ENCODE peak calls at places on chromosome 5, in eight cellular contexts. One of them, this sample, is unnamed.

GRCh38 chr5:157130933-157131332 is 11.7 kb downstream of the MED7 start:
- DNase-seq in psoas muscle: no peak
- DNase-seq in GM06990: no peak
- DNase-seq in ovary: no peak
- DNase-seq in tibial nerve: no peak
- DNase-seq in NB4: peak
- DNase-seq in colonic mucosa: no peak
- DNase-seq in fibroblast of lung: no peak
- DNase-seq in this sample: no peak

GRCh38 chr5:119411291-119411934 is 40.9 kb upstream of the HSD17B4 start:
- DNase-seq in psoas muscle: no peak
- DNase-seq in GM06990: no peak
- DNase-seq in ovary: no peak
- DNase-seq in tibial nerve: no peak
- DNase-seq in NB4: no peak
- DNase-seq in colonic mucosa: no peak
- DNase-seq in fibroblast of lung: no peak
- DNase-seq in this sample: no peak

GRCh38 chr5:113204525-113205161 is 228.0 kb downstream of the DCP2 start:
- DNase-seq in psoas muscle: peak
- DNase-seq in GM06990: no peak
- DNase-seq in ovary: peak
- DNase-seq in tibial nerve: peak
- DNase-seq in NB4: no peak
- DNase-seq in colonic mucosa: peak
- DNase-seq in fibroblast of lung: peak
- DNase-seq in this sample: no peak

GRCh38 chr5:77777281-77777892 is 1.2 kb upstream of the TBCA start:
- DNase-seq in psoas muscle: no peak
- DNase-seq in GM06990: no peak
- DNase-seq in ovary: no peak
- DNase-seq in tibial nerve: no peak
- DNase-seq in NB4: no peak
- DNase-seq in colonic mucosa: no peak
- DNase-seq in fibroblast of lung: no peak
- DNase-seq in this sample: no peak

GRCh38 chr5:43485406-43485805 is 1.7 kb upstream of the TMEM267 start:
- DNase-seq in psoas muscle: no peak
- DNase-seq in GM06990: no peak
- DNase-seq in ovary: no peak
- DNase-seq in tibial nerve: no peak
- DNase-seq in NB4: peak
- DNase-seq in colonic mucosa: peak
- DNase-seq in fibroblast of lung: no peak
- DNase-seq in this sample: no peak

GRCh38 chr5:173941758-173942401 is 47.1 kb upstream of the C5orf47 start:
- DNase-seq in psoas muscle: no peak
- DNase-seq in GM06990: no peak
- DNase-seq in ovary: no peak
- DNase-seq in tibial nerve: no peak
- DNase-seq in NB4: no peak
- DNase-seq in colonic mucosa: no peak
- DNase-seq in fibroblast of lung: no peak
- DNase-seq in this sample: no peak

GRCh38 chr5:35644543-35644942 is 26.9 kb downstream of the SPEF2 start:
- DNase-seq in psoas muscle: no peak
- DNase-seq in GM06990: no peak
- DNase-seq in ovary: no peak
- DNase-seq in tibial nerve: no peak
- DNase-seq in NB4: no peak
- DNase-seq in colonic mucosa: no peak
- DNase-seq in fibroblast of lung: no peak
- DNase-seq in this sample: no peak

GRCh38 chr5:172097356-172097755 is 90.7 kb downstream of the STK10 start:
- DNase-seq in psoas muscle: no peak
- DNase-seq in GM06990: no peak
- DNase-seq in ovary: no peak
- DNase-seq in tibial nerve: no peak
- DNase-seq in NB4: no peak
- DNase-seq in colonic mucosa: no peak
- DNase-seq in fibroblast of lung: peak
- DNase-seq in this sample: no peak

GRCh38 chr5:90182726-90183125 is 226.8 kb downstream of the CETN3 start:
- DNase-seq in psoas muscle: no peak
- DNase-seq in GM06990: no peak
- DNase-seq in ovary: no peak
- DNase-seq in tibial nerve: no peak
- DNase-seq in NB4: no peak
- DNase-seq in colonic mucosa: no peak
- DNase-seq in fibroblast of lung: no peak
- DNase-seq in this sample: no peak

GRCh38 chr5:91885291-91886265 is 502.5 kb upstream of the ARRDC3 start:
- DNase-seq in psoas muscle: no peak
- DNase-seq in GM06990: no peak
- DNase-seq in ovary: no peak
- DNase-seq in tibial nerve: no peak
- DNase-seq in NB4: no peak
- DNase-seq in colonic mucosa: no peak
- DNase-seq in fibroblast of lung: no peak
- DNase-seq in this sample: no peak

GRCh38 chr5:6328173-6328572 is 50.2 kb downstream of the MED10 start:
- DNase-seq in psoas muscle: no peak
- DNase-seq in GM06990: no peak
- DNase-seq in ovary: no peak
- DNase-seq in tibial nerve: no peak
- DNase-seq in NB4: peak
- DNase-seq in colonic mucosa: no peak
- DNase-seq in fibroblast of lung: no peak
- DNase-seq in this sample: peak

GRCh38 chr5:63263409-63263808 is 684.8 kb downstream of the LRRC70 start:
- DNase-seq in psoas muscle: no peak
- DNase-seq in GM06990: no peak
- DNase-seq in ovary: no peak
- DNase-seq in tibial nerve: no peak
- DNase-seq in NB4: no peak
- DNase-seq in colonic mucosa: no peak
- DNase-seq in fibroblast of lung: peak
- DNase-seq in this sample: no peak

GRCh38 chr5:396715-397032 is 46.3 kb upstream of the EXOC3 start:
- DNase-seq in psoas muscle: no peak
- DNase-seq in GM06990: no peak
- DNase-seq in ovary: no peak
- DNase-seq in tibial nerve: no peak
- DNase-seq in NB4: peak
- DNase-seq in colonic mucosa: no peak
- DNase-seq in fibroblast of lung: no peak
- DNase-seq in this sample: no peak

GRCh38 chr5:80318212-80318611 is 1.6 kb upstream of the SPZ1 start:
- DNase-seq in psoas muscle: no peak
- DNase-seq in GM06990: no peak
- DNase-seq in ovary: peak
- DNase-seq in tibial nerve: no peak
- DNase-seq in NB4: no peak
- DNase-seq in colonic mucosa: no peak
- DNase-seq in fibroblast of lung: peak
- DNase-seq in this sample: peak

GRCh38 chr5:91384671-91385430 is 1.7 kb upstream of the ARRDC3 start:
- DNase-seq in psoas muscle: no peak
- DNase-seq in GM06990: peak
- DNase-seq in ovary: no peak
- DNase-seq in tibial nerve: no peak
- DNase-seq in NB4: peak
- DNase-seq in colonic mucosa: peak
- DNase-seq in fibroblast of lung: peak
- DNase-seq in this sample: peak

GRCh38 chr5:113435571-113435970 is 782 bp upstream of the TSSK1B start:
- DNase-seq in psoas muscle: no peak
- DNase-seq in GM06990: no peak
- DNase-seq in ovary: no peak
- DNase-seq in tibial nerve: no peak
- DNase-seq in NB4: no peak
- DNase-seq in colonic mucosa: no peak
- DNase-seq in fibroblast of lung: no peak
- DNase-seq in this sample: no peak

GRCh38 chr5:149759986-149760699 is 30.0 kb downstream of the PPARGC1B start:
- DNase-seq in psoas muscle: no peak
- DNase-seq in GM06990: no peak
- DNase-seq in ovary: no peak
- DNase-seq in tibial nerve: no peak
- DNase-seq in NB4: no peak
- DNase-seq in colonic mucosa: no peak
- DNase-seq in fibroblast of lung: no peak
- DNase-seq in this sample: no peak
- TF ChIP-seq CTCF in psoas muscle: no peak
- TF ChIP-seq CTCF in GM06990: no peak
- TF ChIP-seq CTCF in ovary: no peak
- TF ChIP-seq CTCF in tibial nerve: no peak
- TF ChIP-seq CTCF in NB4: no peak
- TF ChIP-seq CTCF in colonic mucosa: no peak
- TF ChIP-seq CTCF in fibroblast of lung: peak
- TF ChIP-seq CTCF in this sample: no peak

DNA sequence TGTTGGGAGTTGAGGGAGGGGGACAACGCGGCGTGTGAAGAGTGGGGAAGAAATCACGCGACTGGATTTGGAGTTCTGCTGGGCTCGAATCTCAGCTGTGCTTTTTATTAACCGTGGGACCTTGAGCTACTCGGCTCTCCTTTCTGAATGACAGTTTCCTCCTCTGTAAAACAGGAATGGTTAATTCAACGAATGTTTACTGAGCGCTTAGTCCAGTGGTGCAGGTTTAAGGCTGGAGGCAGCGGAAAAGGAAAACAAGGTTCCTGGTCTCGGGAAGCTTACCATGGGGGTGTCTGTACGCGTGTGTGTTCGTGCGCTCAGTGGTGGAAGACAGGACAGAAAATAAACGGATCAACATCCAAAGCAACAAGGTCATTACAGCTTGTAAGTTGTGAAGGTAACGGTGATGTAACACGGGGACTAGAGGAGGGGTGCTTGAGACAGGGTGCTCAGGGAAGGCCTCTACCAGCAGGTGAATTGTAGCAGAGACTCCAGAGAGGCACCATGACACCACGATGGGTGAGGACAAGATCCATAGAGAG is 277 bp downstream of the EIF4E1B start:
- DNase-seq in psoas muscle: no peak
- DNase-seq in GM06990: no peak
- DNase-seq in ovary: no peak
- DNase-seq in tibial nerve: no peak
- DNase-seq in NB4: no peak
- DNase-seq in colonic mucosa: no peak
- DNase-seq in fibroblast of lung: no peak
- DNase-seq in this sample: no peak
- H3K4me3 ChIP-seq in psoas muscle: peak
- H3K4me3 ChIP-seq in GM06990: peak
- H3K4me3 ChIP-seq in ovary: no peak
- H3K4me3 ChIP-seq in tibial nerve: no peak
- H3K4me3 ChIP-seq in NB4: no peak
- H3K4me3 ChIP-seq in colonic mucosa: peak
- H3K4me3 ChIP-seq in fibroblast of lung: peak
- H3K4me3 ChIP-seq in this sample: peak

GRCh38 chr5:155150012-155150411 is 136.5 kb downstream of the KIF4B start:
- DNase-seq in psoas muscle: no peak
- DNase-seq in GM06990: no peak
- DNase-seq in ovary: no peak
- DNase-seq in tibial nerve: no peak
- DNase-seq in NB4: peak
- DNase-seq in colonic mucosa: no peak
- DNase-seq in fibroblast of lung: no peak
- DNase-seq in this sample: no peak

GRCh38 chr5:155144956-155145355 is 131.4 kb downstream of the KIF4B start:
- DNase-seq in psoas muscle: no peak
- DNase-seq in GM06990: no peak
- DNase-seq in ovary: no peak
- DNase-seq in tibial nerve: no peak
- DNase-seq in NB4: no peak
- DNase-seq in colonic mucosa: no peak
- DNase-seq in fibroblast of lung: no peak
- DNase-seq in this sample: no peak

GRCh38 chr5:155148694-155149093 is 135.1 kb downstream of the KIF4B start:
- DNase-seq in psoas muscle: no peak
- DNase-seq in GM06990: no peak
- DNase-seq in ovary: no peak
- DNase-seq in tibial nerve: no peak
- DNase-seq in NB4: no peak
- DNase-seq in colonic mucosa: no peak
- DNase-seq in fibroblast of lung: no peak
- DNase-seq in this sample: no peak

DNA sequence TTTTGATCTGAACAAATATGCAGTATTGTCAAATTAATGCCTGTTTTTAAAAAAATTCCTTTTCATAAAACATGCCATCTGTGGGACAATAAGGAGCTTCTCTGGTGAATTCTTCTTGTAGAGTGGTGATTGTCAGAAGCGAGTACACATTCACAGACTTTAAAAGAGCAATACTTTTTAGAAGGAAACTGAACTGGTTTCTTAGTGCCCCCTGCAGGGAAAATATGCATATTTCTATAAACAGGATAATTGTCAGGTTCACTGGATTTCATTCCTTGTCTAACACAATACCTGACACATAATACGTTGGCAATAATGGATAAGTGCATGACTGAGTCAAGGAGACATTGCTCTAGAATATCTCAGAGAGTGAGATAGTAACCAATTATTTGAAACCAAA is 133.7 kb downstream of the KIF4B start:
- DNase-seq in psoas muscle: no peak
- DNase-seq in GM06990: no peak
- DNase-seq in ovary: no peak
- DNase-seq in tibial nerve: no peak
- DNase-seq in NB4: peak
- DNase-seq in colonic mucosa: no peak
- DNase-seq in fibroblast of lung: peak
- DNase-seq in this sample: no peak
- TF ChIP-seq CTCF in psoas muscle: no peak
- TF ChIP-seq CTCF in GM06990: peak
- TF ChIP-seq CTCF in ovary: peak
- TF ChIP-seq CTCF in tibial nerve: no peak
- TF ChIP-seq CTCF in NB4: peak
- TF ChIP-seq CTCF in colonic mucosa: no peak
- TF ChIP-seq CTCF in fibroblast of lung: no peak
- TF ChIP-seq CTCF in this sample: no peak

GRCh38 chr5:115623632-115624031 is 2.2 kb downstream of the TMED7 start:
- DNase-seq in psoas muscle: no peak
- DNase-seq in GM06990: no peak
- DNase-seq in ovary: no peak
- DNase-seq in tibial nerve: no peak
- DNase-seq in NB4: no peak
- DNase-seq in colonic mucosa: no peak
- DNase-seq in fibroblast of lung: no peak
- DNase-seq in this sample: no peak
- H3K4me3 ChIP-seq in psoas muscle: peak
- H3K4me3 ChIP-seq in GM06990: peak
- H3K4me3 ChIP-seq in ovary: no peak
- H3K4me3 ChIP-seq in tibial nerve: no peak
- H3K4me3 ChIP-seq in NB4: peak
- H3K4me3 ChIP-seq in colonic mucosa: peak
- H3K4me3 ChIP-seq in fibroblast of lung: peak
- H3K4me3 ChIP-seq in this sample: peak

GRCh38 chr5:57751710-57752109 is 269.1 kb upstream of the ACTBL2 start:
- DNase-seq in psoas muscle: no peak
- DNase-seq in GM06990: no peak
- DNase-seq in ovary: no peak
- DNase-seq in tibial nerve: no peak
- DNase-seq in NB4: no peak
- DNase-seq in colonic mucosa: no peak
- DNase-seq in fibroblast of lung: peak
- DNase-seq in this sample: no peak
- TF ChIP-seq CTCF in psoas muscle: no peak
- TF ChIP-seq CTCF in GM06990: no peak
- TF ChIP-seq CTCF in ovary: no peak
- TF ChIP-seq CTCF in tibial nerve: no peak
- TF ChIP-seq CTCF in NB4: no peak
- TF ChIP-seq CTCF in colonic mucosa: no peak
- TF ChIP-seq CTCF in fibroblast of lung: no peak
- TF ChIP-seq CTCF in this sample: no peak